ENCODE peak calls at places on chromosomes 13 and 19, in nine cellular contexts. Q is stimulated activated CD4-positive, alpha-beta T cell treated with anti-CD3 and anti-CD28 coated beads, Interleukin-12 subunit alpha, Interleukin-12 subunit beta, amount 100 ng/mL, for 4 hours; X is RWPE1; F is GM23248; A is mammary epithelial cell; J is AG04450; L is EL; P is adrenal gland; M is endodermal cell. E is an unnamed sample.

GRCh38 chr19:35525873-35526272 is 2.2 kb downstream of the SBSN start:
- DNase-seq in L (no peak), M (no peak), Q (no peak), F (no peak), A (no peak), P (no peak), X (no peak), J (no peak), E (no peak)

GRCh38 chr19:6021878-6022569 is 44.1 kb upstream of the RANBP3 start:
- DNase-seq in L (peak), F (peak), A (peak), Q (peak), J (peak), X (peak), P (peak), M (peak), E (peak)

GRCh38 chr13:24142886-24143285 is 17.6 kb upstream of the SPATA13 start:
- DNase-seq in L (no peak), F (no peak), Q (no peak), M (no peak), A (no peak), P (no peak), X (no peak), J (no peak), E (no peak)

GRCh38 chr13:106038752-106039151 is 496.7 kb downstream of the EFNB2 start:
- DNase-seq in L (peak), Q (no peak), A (peak), M (no peak), X (peak), P (no peak), J (peak), F (peak), E (peak)

GRCh38 chr13:76319921-76320320 is 566.3 kb downstream of the KCTD12 start:
- DNase-seq in A (no peak), J (no peak), Q (no peak), M (no peak), X (no peak), F (no peak), P (no peak), L (no peak), E (no peak)

GRCh38 chr13:38902551-38902950 is 88.1 kb downstream of the STOML3 start:
- DNase-seq in L (no peak), F (no peak), Q (no peak), P (no peak), A (peak), X (peak), M (no peak), J (no peak), E (no peak)

GRCh38 chr13:107373551-107373950 is 805.6 kb upstream of the ARGLU1 start:
- DNase-seq in L (no peak), A (peak), P (no peak), X (peak), J (peak), M (peak), F (peak), Q (no peak), E (no peak)

GRCh38 chr19:32219392-32219791 is 126.0 kb upstream of the ZNF507 start:
- DNase-seq in P (no peak), Q (no peak), A (no peak), L (no peak), M (no peak), X (no peak), F (no peak), J (no peak), E (no peak)

GRCh38 chr19:7831452-7831851 is 1.4 kb downstream of the EVI5L start:
- DNase-seq in X (peak), M (peak), L (peak), A (peak), Q (no peak), F (peak), J (no peak), P (peak), E (peak)

GRCh38 chr19:39557791-39558622 is 18.0 kb upstream of the EID2 start:
- DNase-seq in M (no peak), A (no peak), L (peak), P (no peak), J (no peak), X (no peak), Q (no peak), F (no peak), E (no peak)

GRCh38 chr13:113547248-113547971 is 37.1 kb upstream of the TFDP1 start:
- DNase-seq in P (no peak), J (no peak), A (no peak), M (peak), X (no peak), Q (no peak), L (peak), F (peak), E (peak)

GRCh38 chr19:33545209-33545981 is 23.8 kb upstream of the PEPD start:
- DNase-seq in X (no peak), F (no peak), Q (no peak), A (no peak), P (no peak), M (no peak), J (no peak), L (no peak), E (no peak)

GRCh38 chr19:43820098-43820860 is 6.8 kb upstream of the ZNF283 start:
- DNase-seq in L (peak), Q (peak), A (peak), F (peak), J (peak), M (peak), P (no peak), X (peak), E (peak)

GRCh38 chr13:49499889-49500660 is 4.3 kb downstream of the PHF11 start:
- DNase-seq in A (peak), L (peak), X (no peak), P (no peak), J (peak), F (peak), Q (no peak), M (no peak), E (peak)

GRCh38 chr19:17754634-17755532 is 3.6 kb downstream of the FCHO1 start:
- DNase-seq in J (no peak), A (no peak), P (no peak), M (no peak), X (no peak), Q (no peak), L (no peak), F (no peak), E (no peak)

GRCh38 chr13:20129076-20129475 is 31.8 kb downstream of the GJA3 start:
- DNase-seq in Q (no peak), F (no peak), M (no peak), X (no peak), P (no peak), L (no peak), A (no peak), J (no peak), E (no peak)

GRCh38 chr13:66427330-66427990 is 802.7 kb downstream of the PCDH9 start:
- DNase-seq in F (no peak), Q (no peak), J (no peak), P (no peak), M (no peak), L (no peak), A (no peak), X (no peak), E (no peak)

GRCh38 chr19:54489341-54489740 is 13.3 kb upstream of the LAIR2 start:
- DNase-seq in A (no peak), P (no peak), Q (no peak), M (no peak), J (no peak), L (no peak), X (no peak), F (no peak), E (no peak)

GRCh38 chr19:16684216-16684615 is 23.3 kb downstream of the TMEM38A start:
- DNase-seq in M (no peak), A (no peak), F (no peak), J (no peak), P (no peak), Q (no peak), L (no peak), X (no peak), E (no peak)

GRCh38 chr19:58022283-58022660 is 11.6 kb upstream of the ZSCAN1 start:
- DNase-seq in L (no peak), J (no peak), A (no peak), P (no peak), F (no peak), Q (no peak), M (no peak), X (no peak), E (no peak)

GRCh38 chr13:27665333-27665732 is 43.6 kb downstream of the POLR1D start:
- DNase-seq in Q (no peak), M (no peak), J (no peak), F (peak), X (peak), A (no peak), L (no peak), P (no peak), E (peak)

GRCh38 chr19:40392894-40393517 is 3.0 kb upstream of the HIPK4 start:
- DNase-seq in X (peak), L (no peak), A (peak), J (no peak), P (no peak), M (no peak), F (no peak), Q (no peak), E (peak)

GRCh38 chr19:12779162-12779993 is 4.0 kb upstream of the HOOK2 start:
- DNase-seq in F (peak), L (peak), X (no peak), Q (no peak), M (peak), P (peak), J (no peak), A (peak), E (peak)

GRCh38 chr19:31262673-31263308 is 86.4 kb downstream of the TSHZ3 start:
- DNase-seq in Q (no peak), X (no peak), M (no peak), L (no peak), P (no peak), A (no peak), J (no peak), F (no peak), E (no peak)

GRCh38 chr13:90302113-90302512 is 1045.4 kb upstream of the MIR17HG start:
- DNase-seq in L (peak), Q (no peak), A (peak), J (no peak), M (no peak), X (no peak), F (peak), P (no peak), E (peak)

GRCh38 chr13:50187352-50188029 is 172.2 kb downstream of the KCNRG start:
- DNase-seq in J (no peak), F (no peak), X (no peak), A (no peak), P (no peak), Q (no peak), L (no peak), M (no peak), E (no peak)

GRCh38 chr13:41136396-41137031 is 3.9 kb upstream of the KBTBD6 start:
- DNase-seq in P (no peak), Q (no peak), J (no peak), M (no peak), A (no peak), X (no peak), L (no peak), F (no peak), E (no peak)

GRCh38 chr13:45737571-45738002 is 35.5 kb downstream of the CBY2 start:
- DNase-seq in P (no peak), F (no peak), L (no peak), X (no peak), Q (no peak), M (peak), A (no peak), J (no peak), E (no peak)

GRCh38 chr13:80348308-80348707 is 7.4 kb upstream of the SPRY2 start:
- DNase-seq in A (no peak), F (no peak), Q (no peak), J (no peak), M (no peak), L (no peak), P (no peak), X (no peak), E (no peak)

GRCh38 chr13:67152123-67152522 is 78.0 kb downstream of the PCDH9 start:
- DNase-seq in F (no peak), M (no peak), J (no peak), P (no peak), X (no peak), L (no peak), A (no peak), Q (no peak), E (no peak)